ENCODE peak calls at places on chromosomes 7 and 10, in seven cellular contexts. U is kidney epithelial cell, R is GM12865, Y is adrenal gland, N is MCF 10A, H is fibroblast of pulmonary artery, J is Peyer's patch. A is an unnamed sample.

GRCh38 chr7:8442814-8443304 is 9.4 kb downstream of the NXPH1 start:
- DNase-seq in U (peak), R (peak), Y (peak), N (no peak), H (peak), J (no peak), A (peak)

GRCh38 chr7:155509725-155510551 is 36.4 kb downstream of the CNPY1 start:
- DNase-seq in U (no peak), R (no peak), Y (no peak), N (no peak), H (no peak), J (no peak), A (no peak)

GRCh38 chr7:34842782-34843181 is 184.8 kb downstream of the NPSR1 start:
- DNase-seq in U (no peak), R (no peak), Y (no peak), N (peak), H (peak), J (no peak), A (peak)

GRCh38 chr7:94272821-94273583 is 121.7 kb upstream of the COL1A2 start:
- DNase-seq in U (no peak), R (no peak), Y (no peak), N (no peak), H (peak), J (no peak), A (peak)

GRCh38 chr7:135755351-135755753 is 6.7 kb upstream of the FAM180A start:
- DNase-seq in U (no peak), R (no peak), Y (no peak), N (no peak), H (no peak), J (no peak), A (no peak)

GRCh38 chr7:142030294-142030693 is 34.6 kb downstream of the MGAM start:
- DNase-seq in U (no peak), R (no peak), Y (no peak), N (peak), H (peak), J (no peak), A (peak)

GRCh38 chr7:56099653-56100052 is 6.6 kb downstream of the CHCHD2 start:
- DNase-seq in U (no peak), R (no peak), Y (no peak), N (no peak), H (no peak), J (no peak), A (no peak)

GRCh38 chr7:116025098-116025809 is 5.3 kb downstream of the TFEC start:
- DNase-seq in U (peak), R (no peak), Y (no peak), N (no peak), H (peak), J (no peak), A (peak)

GRCh38 chr10:94500063-94500462 is 45.5 kb upstream of the HELLS start:
- DNase-seq in U (no peak), R (no peak), Y (no peak), N (peak), H (peak), J (no peak), A (peak)

GRCh38 chr7:113113912-113114311 is 4.4 kb downstream of the SMIM30 start:
- DNase-seq in U (no peak), R (peak), Y (no peak), N (peak), H (peak), J (no peak), A (peak)

GRCh38 chr7:93231264-93231663 is 902 bp upstream of the VPS50 start:
- DNase-seq in U (no peak), R (no peak), Y (no peak), N (peak), H (peak), J (no peak), A (no peak)

GRCh38 chr7:121204537-121204936 is 124.3 kb upstream of the WNT16 start:
- DNase-seq in U (no peak), R (no peak), Y (no peak), N (peak), H (no peak), J (no peak), A (no peak)

GRCh38 chr10:123428302-123428701 is 237.9 kb upstream of the GPR26 start:
- DNase-seq in U (no peak), R (no peak), Y (no peak), N (no peak), H (no peak), J (no peak), A (no peak)

GRCh38 chr10:123433539-123433938 is 232.6 kb upstream of the GPR26 start:
- DNase-seq in U (no peak), R (no peak), Y (no peak), N (no peak), H (no peak), J (no peak), A (no peak)

GRCh38 chr10:123434435-123435039 is 231.6 kb upstream of the GPR26 start:
- DNase-seq in U (no peak), R (no peak), Y (no peak), N (no peak), H (no peak), J (no peak), A (no peak)

GRCh38 chr10:123427386-123427785 is 238.8 kb upstream of the GPR26 start:
- DNase-seq in U (no peak), R (no peak), Y (peak), N (peak), H (no peak), J (no peak), A (no peak)

DNA sequence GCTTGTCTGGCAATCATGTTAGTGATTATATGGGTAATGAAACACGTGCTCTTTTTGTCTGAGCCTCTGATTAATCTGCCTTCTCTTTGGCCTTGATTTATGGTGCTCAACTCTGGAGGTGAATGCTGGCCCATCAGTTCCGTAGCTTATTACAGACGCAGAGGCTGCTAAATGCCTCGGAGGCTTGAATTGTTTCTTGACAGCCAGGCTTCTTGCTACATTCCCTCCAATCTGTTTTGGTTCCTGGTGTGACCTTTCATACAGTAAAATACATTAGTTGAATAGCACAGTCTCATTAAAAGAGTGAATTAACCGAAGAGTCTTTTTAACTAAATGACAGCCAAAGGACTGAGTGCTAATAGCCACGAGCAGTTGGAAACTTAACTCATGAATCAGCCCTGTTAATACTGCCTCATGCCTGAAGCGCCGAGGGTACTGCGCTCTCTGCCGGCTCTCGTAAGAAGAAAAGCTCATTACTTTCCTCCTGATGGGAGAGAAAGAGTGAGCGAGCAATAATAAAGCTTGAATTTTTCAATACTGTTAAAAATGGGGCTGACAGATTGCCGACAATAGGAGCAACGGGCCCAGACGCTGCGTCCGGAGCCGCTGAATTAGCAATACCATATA is 236.4 kb upstream of the GPR26 start:
- DNase-seq in U (no peak), R (no peak), Y (no peak), N (no peak), H (no peak), J (no peak), A (no peak)
- TF ChIP-seq CTCF in U (no peak), R (no peak), Y (no peak), N (no peak), H (no peak), J (no peak), A (no peak)

GRCh38 chr10:70956029-70956759 is 67.8 kb upstream of the PCBD1 start:
- DNase-seq in U (no peak), R (peak), Y (no peak), N (no peak), H (no peak), J (no peak), A (no peak)
- TF ChIP-seq CTCF in U (no peak), R (peak), Y (no peak), N (no peak), H (no peak), J (no peak), A (no peak)

DNA sequence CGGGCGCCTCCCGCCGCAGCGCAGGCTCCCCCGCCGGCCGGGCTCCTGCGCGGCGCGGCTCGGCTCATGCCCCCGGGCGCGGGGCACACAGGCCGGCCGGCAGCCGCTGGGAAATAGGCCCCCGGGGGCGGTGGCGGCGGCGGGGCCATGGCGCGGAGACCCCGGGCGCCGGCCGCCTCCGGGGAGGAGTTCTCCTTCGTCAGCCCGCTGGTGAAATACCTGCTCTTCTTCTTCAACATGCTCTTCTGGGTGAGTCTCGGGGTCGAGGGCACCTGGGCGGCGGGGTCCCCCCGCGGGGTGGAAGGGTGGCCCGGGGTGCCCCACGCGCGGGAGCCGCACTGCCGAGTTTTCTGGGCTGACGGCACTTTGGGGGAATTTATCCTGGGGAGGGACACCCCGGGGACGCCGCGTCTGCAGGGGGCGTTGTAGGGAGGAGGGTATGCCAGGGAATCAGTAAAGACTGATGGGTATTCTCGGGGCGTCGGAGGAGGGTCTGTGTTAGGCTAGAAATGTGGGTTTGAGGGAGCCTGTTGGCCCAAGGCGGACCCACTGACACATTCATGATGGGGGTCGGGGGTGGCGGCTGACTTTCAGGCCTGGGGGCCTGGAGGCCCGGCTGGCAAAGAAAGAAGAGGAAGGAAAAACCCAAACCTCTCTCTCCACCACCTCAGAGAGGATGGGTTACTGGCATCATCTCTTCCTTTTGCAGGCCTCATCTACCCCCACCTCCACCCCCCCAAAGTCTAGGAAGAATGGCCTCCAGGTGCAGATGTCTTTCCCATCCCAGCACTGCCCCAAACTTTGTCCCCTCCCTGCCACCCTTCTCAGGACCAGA is 544 bp downstream of the TSPAN33 start:
- DNase-seq in U (no peak), R (peak), Y (no peak), N (no peak), H (no peak), J (peak), A (no peak)
- TF ChIP-seq CTCF in U (peak), R (peak), Y (no peak), N (peak), H (peak), J (peak), A (no peak)

DNA sequence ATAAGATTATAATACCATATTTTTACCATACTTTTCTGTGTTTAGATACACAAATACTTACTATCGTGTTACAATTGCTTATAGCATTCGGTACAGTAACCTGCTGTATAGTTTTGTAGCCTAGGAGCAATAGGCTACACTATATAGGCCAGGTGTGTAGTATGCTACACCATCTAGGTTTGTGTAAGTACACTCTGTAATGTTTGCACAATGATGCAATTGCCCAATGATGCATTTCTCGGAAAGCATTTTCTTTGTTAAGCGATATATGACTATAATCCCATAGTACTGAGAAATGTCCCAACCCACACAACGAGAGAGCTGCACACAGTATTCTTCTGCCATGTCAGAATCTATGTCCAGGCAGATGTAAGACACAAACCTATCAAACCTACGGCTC is 160.0 kb downstream of the NEBL start:
- DNase-seq in U (no peak), R (no peak), Y (no peak), N (peak), H (no peak), J (no peak), A (no peak)
- TF ChIP-seq CTCF in U (no peak), R (no peak), Y (no peak), N (no peak), H (no peak), J (no peak), A (no peak)

GRCh38 chr10:81843042-81843441 is 32.0 kb upstream of the NRG3 start:
- DNase-seq in U (no peak), R (no peak), Y (no peak), N (peak), H (no peak), J (no peak), A (no peak)

GRCh38 chr10:81838950-81839349 is 36.0 kb upstream of the NRG3 start:
- DNase-seq in U (no peak), R (no peak), Y (no peak), N (peak), H (peak), J (no peak), A (no peak)
- TF ChIP-seq CTCF in U (peak), R (peak), Y (no peak), N (no peak), H (peak), J (no peak), A (peak)

GRCh38 chr10:91406322-91406721 is 3.8 kb upstream of the HECTD2 start:
- DNase-seq in U (no peak), R (no peak), Y (no peak), N (no peak), H (no peak), J (no peak), A (no peak)

GRCh38 chr10:91412688-91413087 is 2.5 kb downstream of the HECTD2 start:
- DNase-seq in U (no peak), R (no peak), Y (no peak), N (no peak), H (no peak), J (no peak), A (no peak)

GRCh38 chr10:91410638-91411367 is 659 bp downstream of the HECTD2 start:
- DNase-seq in U (no peak), R (peak), Y (peak), N (peak), H (peak), J (no peak), A (peak)

GRCh38 chr10:91409869-91410637 is at the start of gene HECTD2:
- DNase-seq in U (no peak), R (peak), Y (peak), N (peak), H (peak), J (peak), A (peak)

GRCh38 chr10:91409069-91409868 is 875 bp upstream of the HECTD2 start:
- DNase-seq in U (peak), R (peak), Y (peak), N (peak), H (peak), J (peak), A (peak)
- TF ChIP-seq CTCF in U (no peak), R (no peak), Y (peak), N (peak), H (no peak), J (peak), A (no peak)

GRCh38 chr7:4790516-4790991 is 15.1 kb downstream of the AP5Z1 start:
- DNase-seq in U (no peak), R (no peak), Y (no peak), N (no peak), H (no peak), J (no peak), A (no peak)

GRCh38 chr7:4790078-4790465 is 14.6 kb downstream of the AP5Z1 start:
- DNase-seq in U (no peak), R (no peak), Y (no peak), N (no peak), H (no peak), J (no peak), A (no peak)

GRCh38 chr7:4792537-4793126 is 17.2 kb downstream of the AP5Z1 start:
- DNase-seq in U (no peak), R (no peak), Y (peak), N (no peak), H (no peak), J (no peak), A (no peak)

GRCh38 chr7:4791101-4791737 is 15.8 kb downstream of the AP5Z1 start:
- DNase-seq in U (no peak), R (no peak), Y (no peak), N (no peak), H (no peak), J (no peak), A (no peak)

GRCh38 chr7:4791738-4792536 is 16.5 kb downstream of the AP5Z1 start:
- DNase-seq in U (no peak), R (peak), Y (peak), N (no peak), H (peak), J (peak), A (peak)
- TF ChIP-seq CTCF in U (peak), R (peak), Y (peak), N (peak), H (peak), J (peak), A (peak)